ENCODE peak calls at places on chromosome 6, in ten cellular contexts. M, O, Y, U, C, G, R, S, N and L are unnamed samples.

GRCh38 chr6:156873654-156874380 is 96.6 kb downstream of the ARID1B start:
- DNase-seq in M (no peak), G (no peak), C (no peak), S (no peak), O (no peak), U (no peak), R (no peak), N (no peak), Y (no peak), L (no peak)

GRCh38 chr6:158783851-158784250 is 35.3 kb downstream of the EZR start:
- DNase-seq in U (no peak), Y (no peak), O (no peak), N (no peak), R (no peak), C (peak), S (no peak), G (no peak), M (no peak), L (no peak)

GRCh38 chr6:72856801-72857200 is 234.9 kb downstream of the KCNQ5 start:
- DNase-seq in M (no peak), N (no peak), C (no peak), O (no peak), U (no peak), S (no peak), Y (no peak), G (no peak), R (no peak), L (no peak)

GRCh38 chr6:157885211-157885788 is 62.3 kb downstream of the SNX9 start:
- DNase-seq in G (no peak), C (no peak), O (no peak), Y (no peak), U (peak), N (peak), M (no peak), R (no peak), S (no peak), L (no peak)

GRCh38 chr6:143676437-143677045 is 1.2 kb upstream of the PHACTR2 start:
- DNase-seq in S (no peak), G (no peak), U (no peak), C (no peak), M (no peak), N (no peak), O (no peak), Y (no peak), R (no peak), L (no peak)

GRCh38 chr6:26284537-26285142 is 80.4 kb upstream of the BTN3A2 start:
- DNase-seq in U (peak), Y (no peak), C (peak), M (no peak), R (peak), S (peak), G (peak), N (peak), O (no peak), L (peak)

GRCh38 chr6:16295471-16295870 is 57.1 kb downstream of the GMPR start:
- DNase-seq in Y (no peak), N (no peak), R (no peak), C (no peak), U (no peak), M (no peak), O (no peak), G (no peak), S (no peak), L (no peak)

GRCh38 chr6:134584809-134585528 is 267.1 kb upstream of the SGK1 start:
- DNase-seq in G (no peak), C (no peak), N (no peak), M (no peak), Y (no peak), S (no peak), U (no peak), R (no peak), O (no peak), L (no peak)

GRCh38 chr6:54846243-54846856 is at the start of gene FAM83B:
- DNase-seq in G (no peak), R (peak), N (no peak), U (no peak), O (peak), Y (no peak), M (no peak), C (peak), S (no peak), L (no peak)

GRCh38 chr6:128569737-128570438 is 49.5 kb upstream of the PTPRK start:
- DNase-seq in U (no peak), O (peak), G (peak), C (peak), M (peak), N (no peak), Y (peak), R (no peak), S (no peak), L (peak)

GRCh38 chr6:90256698-90257485 is 39.8 kb downstream of the BACH2 start:
- DNase-seq in O (no peak), G (peak), S (no peak), R (no peak), N (no peak), U (peak), C (peak), Y (peak), M (peak), L (peak)

GRCh38 chr6:119484598-119484997 is 135.0 kb upstream of the MAN1A1 start:
- DNase-seq in M (peak), N (no peak), C (peak), O (no peak), S (no peak), R (peak), Y (peak), G (peak), U (no peak), L (peak)

GRCh38 chr6:134293659-134294161 is 24.2 kb downstream of the SGK1 start:
- DNase-seq in Y (no peak), R (no peak), O (no peak), C (peak), S (no peak), M (no peak), N (no peak), G (no peak), U (no peak), L (peak)

GRCh38 chr6:583639-584038 is 73.3 kb downstream of the HUS1B start:
- DNase-seq in C (no peak), S (no peak), U (no peak), O (no peak), R (no peak), Y (no peak), N (no peak), M (no peak), G (no peak), L (no peak)

GRCh38 chr6:35419431-35419830 is 32.7 kb upstream of the FANCE start:
- DNase-seq in C (no peak), R (no peak), O (no peak), M (peak), G (peak), U (peak), N (no peak), S (peak), Y (no peak), L (no peak)

GRCh38 chr6:111992851-111993250 is 61.1 kb upstream of the CCN6 start:
- DNase-seq in G (peak), N (peak), U (peak), O (no peak), R (no peak), C (peak), Y (no peak), M (no peak), S (peak), L (peak)

GRCh38 chr6:127446356-127446755 is 12.8 kb downstream of the KIAA0408 start:
- DNase-seq in N (no peak), S (no peak), O (no peak), R (no peak), C (no peak), U (no peak), M (no peak), Y (no peak), G (no peak), L (no peak)

GRCh38 chr6:161890133-161890833 is 616.4 kb upstream of the AGPAT4 start:
- DNase-seq in S (no peak), G (no peak), C (no peak), M (no peak), N (no peak), R (no peak), O (no peak), Y (no peak), U (no peak), L (no peak)

GRCh38 chr6:51579013-51579412 is 508.4 kb downstream of the PKHD1 start:
- DNase-seq in O (no peak), S (no peak), C (no peak), Y (no peak), N (no peak), M (no peak), U (no peak), R (no peak), G (no peak), L (no peak)

GRCh38 chr6:163711615-163712568 is 297.4 kb downstream of the QKI start:
- DNase-seq in O (no peak), R (no peak), G (no peak), Y (peak), N (no peak), S (peak), C (no peak), M (peak), U (no peak), L (no peak)

GRCh38 chr6:158589371-158589770 is 29.5 kb downstream of the TMEM181 start:
- DNase-seq in S (no peak), U (no peak), N (no peak), R (no peak), C (no peak), Y (no peak), G (no peak), O (no peak), M (no peak), L (no peak)

GRCh38 chr6:116500969-116501433 is 10.4 kb upstream of the CALHM5 start:
- DNase-seq in S (no peak), M (no peak), O (no peak), G (no peak), U (peak), Y (no peak), R (no peak), N (no peak), C (peak), L (peak)

GRCh38 chr6:77124604-77125003 is 338.7 kb downstream of the HTR1B start:
- DNase-seq in S (no peak), C (peak), U (no peak), R (no peak), M (no peak), O (no peak), G (peak), N (no peak), Y (no peak), L (no peak)

GRCh38 chr6:148885154-148885870 is 138.5 kb downstream of the UST start:
- DNase-seq in R (no peak), S (peak), M (peak), N (no peak), Y (no peak), U (no peak), O (no peak), C (peak), G (peak), L (peak)

GRCh38 chr6:44666324-44666723 is 278.8 kb downstream of the CDC5L start:
- DNase-seq in N (no peak), C (no peak), S (no peak), G (no peak), U (no peak), R (no peak), O (no peak), Y (no peak), M (no peak), L (no peak)

GRCh38 chr6:46491201-46491788 is at the start of gene RCAN2:
- DNase-seq in C (peak), N (no peak), R (peak), S (no peak), M (no peak), Y (no peak), G (peak), O (peak), U (no peak), L (no peak)

GRCh38 chr6:168825226-168826077 is 384.5 kb downstream of the SMOC2 start:
- DNase-seq in M (no peak), Y (no peak), O (no peak), G (no peak), R (no peak), N (no peak), C (no peak), S (no peak), U (no peak), L (no peak)

GRCh38 chr6:160156842-160157241 is 35.2 kb downstream of the SLC22A1 start:
- DNase-seq in R (no peak), N (no peak), G (no peak), M (no peak), O (no peak), C (no peak), S (no peak), Y (no peak), U (no peak), L (no peak)

GRCh38 chr6:134468633-134469032 is 150.7 kb upstream of the SGK1 start:
- DNase-seq in R (no peak), M (no peak), U (no peak), Y (no peak), C (no peak), G (no peak), N (no peak), S (no peak), O (no peak), L (no peak)